ENCODE peak calls at places on chromosomes 3 and 15, in ten cellular contexts. M is foreskin fibroblast; D is cardiac muscle cell; L is pancreas; Z is NCI-H1694 treated with DMSO at 0.1 percent for 48 hours; E is AG10803; U is DMS53; T is NCI-H2081; W is right atrium auricular region; J is activated naive CD4-positive, alpha-beta T cell treated with anti-CD3 and anti-CD28 coated beads, Interleukin-2, amount 10 ng/mL, durations not matched to agents 7 days and 5 days. I is an unnamed sample.

GRCh38 chr3:141412936-141413354 is 44.6 kb downstream of the ZBTB38 start:
- DNase-seq in M (peak), D (peak), L (peak), Z (no peak), E (peak), U (peak), T (peak), W (peak), J (no peak), I (no peak)

GRCh38 chr3:123834631-123835030 is 49.5 kb downstream of the MYLK start:
- DNase-seq in M (peak), D (peak), L (no peak), Z (no peak), E (peak), U (no peak), T (no peak), W (no peak), J (no peak), I (no peak)

GRCh38 chr3:182412066-182412465 is 381.2 kb upstream of the ATP11B start:
- DNase-seq in M (no peak), D (no peak), L (no peak), Z (no peak), E (no peak), U (no peak), T (no peak), W (no peak), J (no peak), I (no peak)

GRCh38 chr3:98541695-98542094 is 9.9 kb downstream of the GPR15 start:
- DNase-seq in M (no peak), D (no peak), L (no peak), Z (no peak), E (no peak), U (peak), T (no peak), W (no peak), J (no peak), I (no peak)

GRCh38 chr15:39584266-39584659 is 3.4 kb downstream of the THBS1 start:
- DNase-seq in M (no peak), D (no peak), L (no peak), Z (no peak), E (no peak), U (no peak), T (no peak), W (no peak), J (no peak), I (no peak)

GRCh38 chr3:55143928-55144671 is 216.2 kb upstream of the LRTM1 start:
- DNase-seq in M (peak), D (peak), L (no peak), Z (no peak), E (peak), U (no peak), T (no peak), W (no peak), J (no peak), I (no peak)

GRCh38 chr15:65410972-65411371 is 11.8 kb downstream of the IGDCC4 start:
- DNase-seq in M (no peak), D (no peak), L (no peak), Z (no peak), E (no peak), U (no peak), T (no peak), W (no peak), J (no peak), I (no peak)

GRCh38 chr3:32146669-32147315 is 40.4 kb downstream of the GPD1L start:
- DNase-seq in M (no peak), D (no peak), L (no peak), Z (no peak), E (no peak), U (no peak), T (no peak), W (no peak), J (no peak), I (no peak)

GRCh38 chr3:138494607-138494929 is 60.2 kb downstream of the ESYT3 start:
- DNase-seq in M (no peak), D (no peak), L (no peak), Z (no peak), E (no peak), U (no peak), T (no peak), W (no peak), J (no peak), I (no peak)

GRCh38 chr3:38114052-38114874 is 22.7 kb downstream of the ACAA1 start:
- DNase-seq in M (no peak), D (no peak), L (no peak), Z (no peak), E (no peak), U (no peak), T (no peak), W (no peak), J (no peak), I (no peak)

GRCh38 chr3:136630911-136631310 is 121.3 kb downstream of the STAG1 start:
- DNase-seq in M (no peak), D (no peak), L (no peak), Z (no peak), E (peak), U (no peak), T (no peak), W (no peak), J (no peak), I (no peak)

GRCh38 chr15:27492021-27492621 is 521.1 kb downstream of the GABRG3 start:
- DNase-seq in M (peak), D (no peak), L (no peak), Z (no peak), E (peak), U (no peak), T (no peak), W (no peak), J (no peak), I (no peak)

GRCh38 chr3:176055851-176056250 is 1141.4 kb downstream of the TBL1XR1 start:
- DNase-seq in M (no peak), D (no peak), L (no peak), Z (no peak), E (no peak), U (no peak), T (peak), W (no peak), J (no peak), I (no peak)

GRCh38 chr3:98776114-98776513 is 13.0 kb downstream of the ST3GAL6 start:
- DNase-seq in M (no peak), D (no peak), L (no peak), Z (no peak), E (no peak), U (no peak), T (no peak), W (no peak), J (no peak), I (no peak)

I was measured in GM20000.